ENCODE peak calls at places on chromosome 1, in four cellular contexts. S is tibial nerve, Q is suprapubic skin, Y is K562. T is an unnamed sample.

GRCh38 chr1:111769517-111770146 is 13.9 kb downstream of the DDX20 start:
- DNase-seq in S (no peak), Y (peak), Q (no peak), T (no peak)

GRCh38 chr1:94725566-94725965 is 94.6 kb upstream of the SLC44A3 start:
- DNase-seq in Y (no peak), Q (no peak), S (no peak), T (no peak)

GRCh38 chr1:156124557-156125483 is 10.3 kb downstream of the LMNA start:
- DNase-seq in Y (no peak), S (no peak), Q (no peak), T (no peak)

GRCh38 chr1:183318433-183318832 is 99.7 kb downstream of the NMNAT2 start:
- DNase-seq in Y (no peak), Q (peak), S (peak), T (peak)

GRCh38 chr1:87933171-87933570 is 604.5 kb downstream of the LMO4 start:
- DNase-seq in Y (no peak), S (no peak), Q (no peak), T (no peak)

GRCh38 chr1:64515427-64515826 is 45.5 kb downstream of the CACHD1 start:
- DNase-seq in Q (no peak), S (peak), Y (no peak), T (peak)

GRCh38 chr1:171251042-171251740 is 2.9 kb downstream of the FMO1 start:
- DNase-seq in S (no peak), Y (no peak), Q (no peak), T (peak)

GRCh38 chr1:104989012-104989411 is 1239.3 kb downstream of the AMY1C start:
- DNase-seq in Q (no peak), Y (no peak), S (no peak), T (no peak)

GRCh38 chr1:24910751-24911650 is 19.1 kb downstream of the RUNX3 start:
- DNase-seq in S (no peak), Y (no peak), Q (no peak), T (peak)

GRCh38 chr1:192943108-192943507 is 116.1 kb downstream of the UCHL5 start:
- DNase-seq in S (no peak), Q (no peak), Y (no peak), T (no peak)
- H3K27ac ChIP-seq in S (no peak), Q (no peak), Y (no peak), T (no peak)

DNA sequence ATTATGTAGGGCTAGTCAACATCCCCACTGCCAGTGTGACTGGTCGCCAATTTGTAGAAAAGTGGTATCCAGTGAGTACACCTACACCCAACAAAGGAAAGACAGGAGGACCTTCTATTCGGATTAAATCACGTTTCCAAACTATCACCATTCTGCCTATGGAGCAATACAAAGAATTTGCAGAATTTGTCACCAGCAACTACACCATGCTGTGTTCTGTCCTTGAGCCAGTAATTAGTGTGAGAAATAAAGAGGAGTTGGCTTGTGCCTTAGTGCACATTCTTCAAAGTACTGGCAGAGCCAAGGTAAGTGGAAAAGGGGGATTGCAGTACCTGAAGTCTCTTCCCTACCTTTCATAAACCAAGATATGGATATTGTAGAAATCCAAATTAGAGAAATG is 53.8 kb downstream of the CLEC20A start:
- DNase-seq in Y (no peak), Q (no peak), S (no peak), T (no peak)
- TF ChIP-seq EP300 in Y (no peak), Q (no peak), S (no peak), T (no peak)

DNA sequence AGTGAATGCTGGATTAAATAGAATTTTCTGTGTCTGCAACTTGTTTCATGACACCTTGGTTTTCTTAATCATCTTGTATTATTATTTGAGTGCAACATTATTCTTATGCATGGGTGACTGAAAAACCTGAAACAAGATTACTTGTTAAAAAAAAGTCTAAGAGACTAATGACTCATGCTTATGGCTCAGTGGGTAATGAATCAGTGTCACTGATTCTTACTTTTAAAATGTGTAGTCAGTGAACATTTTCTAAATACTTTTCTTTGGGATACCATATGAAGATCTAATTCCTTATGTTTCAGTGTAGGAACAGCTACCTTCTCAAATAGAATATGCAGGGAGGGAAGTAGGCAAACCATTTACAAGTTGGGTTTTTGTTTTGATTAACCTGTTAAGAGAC is 65.5 kb downstream of the PRKAA2 start:
- DNase-seq in Y (no peak), Q (no peak), S (no peak), T (no peak)
- H3K27ac ChIP-seq in Y (no peak), Q (no peak), S (no peak), T (no peak)

GRCh38 chr1:57848406-57848805 is 424.5 kb upstream of the DAB1 start:
- DNase-seq in Q (no peak), Y (no peak), S (no peak), T (no peak)

GRCh38 chr1:57845041-57845440 is 421.2 kb upstream of the DAB1 start:
- DNase-seq in Y (no peak), S (no peak), Q (no peak), T (no peak)

GRCh38 chr1:57839488-57839887 is 415.6 kb upstream of the DAB1 start:
- DNase-seq in Y (no peak), S (no peak), Q (no peak), T (no peak)

GRCh38 chr1:57844382-57844980 is 420.6 kb upstream of the DAB1 start:
- DNase-seq in Q (no peak), Y (no peak), S (no peak), T (no peak)

DNA sequence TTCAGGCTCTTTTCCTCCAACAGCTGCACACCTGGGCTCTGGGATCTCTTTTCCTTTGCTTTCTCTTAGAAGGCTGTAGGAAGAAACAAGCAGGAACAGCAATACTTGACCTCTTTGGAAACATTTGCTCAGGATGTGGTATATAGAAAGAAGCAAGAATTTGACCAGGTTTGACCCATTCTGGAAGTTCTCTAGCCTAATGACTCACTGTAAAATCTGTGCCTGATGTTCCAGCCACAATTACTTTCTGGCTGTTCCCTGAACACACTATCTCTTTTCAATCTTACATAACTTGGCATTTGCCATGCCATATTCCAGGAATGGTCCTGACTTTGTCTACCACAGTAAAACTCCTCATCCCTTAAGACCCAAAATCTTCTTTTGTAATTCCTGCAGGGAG is 419.9 kb upstream of the DAB1 start:
- DNase-seq in Y (no peak), Q (no peak), S (no peak), T (no peak)
- TF ChIP-seq EP300 in Y (no peak), Q (no peak), S (no peak), T (no peak)

DNA sequence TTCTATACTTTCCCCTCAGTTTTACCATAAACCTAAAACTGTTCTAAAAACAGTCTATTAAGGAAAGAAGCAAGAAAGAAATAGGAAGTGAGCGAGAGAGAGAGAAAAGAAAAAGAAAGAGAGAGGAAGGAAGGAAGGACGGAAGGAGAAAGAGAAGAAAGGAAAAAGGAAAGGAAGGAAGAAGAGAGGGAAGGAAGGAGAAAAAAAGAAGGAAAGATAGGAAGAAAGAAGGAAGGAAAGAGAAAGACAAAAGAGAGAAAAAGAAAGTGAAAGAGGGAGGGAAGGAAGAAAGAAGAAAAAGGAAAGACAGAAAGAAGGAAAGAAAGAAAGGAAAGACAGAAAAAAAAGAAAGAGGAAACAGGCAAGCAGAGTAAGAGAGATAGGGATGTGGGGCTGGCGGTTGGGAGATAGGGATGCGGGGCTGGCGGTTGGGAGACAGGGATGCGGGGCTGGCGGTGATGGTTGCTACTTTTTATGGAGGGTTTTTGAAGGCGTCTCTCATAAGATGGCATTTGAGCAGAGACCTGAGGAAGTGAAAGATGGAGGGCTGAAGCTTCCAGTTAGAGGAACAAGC is 70.4 kb upstream of the IRF2BP2 start:
- DNase-seq in Q (no peak), S (no peak), Y (no peak), T (no peak)
- H3K27ac ChIP-seq in Q (no peak), S (no peak), Y (no peak), T (no peak)

GRCh38 chr1:198679535-198680173 is 40.8 kb downstream of the PTPRC start:
- DNase-seq in Q (peak), Y (no peak), S (no peak), T (no peak)

GRCh38 chr1:198681247-198681646 is 42.4 kb downstream of the PTPRC start:
- DNase-seq in Q (no peak), S (no peak), Y (no peak), T (no peak)

GRCh38 chr1:198680174-198680871 is 41.5 kb downstream of the PTPRC start:
- DNase-seq in Q (peak), Y (no peak), S (no peak), T (no peak)

GRCh38 chr1:198683449-198683848 is 44.6 kb downstream of the PTPRC start:
- DNase-seq in Y (no peak), Q (no peak), S (no peak), T (no peak)

DNA sequence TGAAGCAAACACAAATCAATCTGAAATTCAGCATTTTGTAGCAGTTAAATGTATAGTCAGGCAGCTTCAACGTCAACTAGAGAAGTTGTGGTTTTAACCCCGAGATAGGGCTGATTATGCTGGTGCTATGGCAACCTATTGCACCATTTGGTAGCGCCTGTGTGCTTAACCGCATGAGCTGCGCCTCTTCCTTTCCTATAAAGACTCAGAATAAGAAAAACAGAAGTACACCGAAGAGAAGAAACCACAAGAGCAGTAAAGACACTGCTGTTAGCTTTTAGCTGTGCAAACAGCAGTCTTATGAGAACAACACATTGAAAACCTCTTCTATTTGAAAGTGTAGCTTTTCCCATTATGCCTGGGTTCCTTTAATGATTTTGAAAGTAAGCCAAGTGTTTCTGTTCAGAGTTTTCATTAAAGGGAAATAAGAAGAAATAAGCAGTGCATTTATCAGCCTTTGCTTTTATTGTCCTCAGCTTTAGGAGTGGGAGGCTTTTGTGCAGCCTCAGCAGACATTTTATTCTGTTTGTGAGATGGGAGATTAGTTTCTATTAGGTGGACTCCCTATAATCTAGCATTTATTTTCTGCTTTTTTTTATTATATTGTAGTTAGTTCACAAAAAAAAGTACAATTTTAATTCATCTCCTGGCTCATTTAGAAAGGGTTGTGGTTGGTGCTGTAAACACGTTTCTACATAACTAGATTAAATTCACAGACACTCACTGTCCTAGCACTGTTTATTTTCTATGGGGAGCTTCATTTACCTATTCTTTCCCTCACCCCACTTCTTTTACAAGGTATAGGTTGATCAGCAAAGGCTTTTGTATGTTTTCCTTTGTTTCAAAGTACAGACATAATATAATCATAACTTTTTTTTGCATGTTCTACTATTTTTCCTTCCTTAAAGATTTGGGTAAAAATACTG is 43.3 kb downstream of the PTPRC start:
- DNase-seq in Y (no peak), S (no peak), Q (peak), T (peak)
- TF ChIP-seq EP300 in Y (peak), S (no peak), Q (no peak), T (no peak)

DNA sequence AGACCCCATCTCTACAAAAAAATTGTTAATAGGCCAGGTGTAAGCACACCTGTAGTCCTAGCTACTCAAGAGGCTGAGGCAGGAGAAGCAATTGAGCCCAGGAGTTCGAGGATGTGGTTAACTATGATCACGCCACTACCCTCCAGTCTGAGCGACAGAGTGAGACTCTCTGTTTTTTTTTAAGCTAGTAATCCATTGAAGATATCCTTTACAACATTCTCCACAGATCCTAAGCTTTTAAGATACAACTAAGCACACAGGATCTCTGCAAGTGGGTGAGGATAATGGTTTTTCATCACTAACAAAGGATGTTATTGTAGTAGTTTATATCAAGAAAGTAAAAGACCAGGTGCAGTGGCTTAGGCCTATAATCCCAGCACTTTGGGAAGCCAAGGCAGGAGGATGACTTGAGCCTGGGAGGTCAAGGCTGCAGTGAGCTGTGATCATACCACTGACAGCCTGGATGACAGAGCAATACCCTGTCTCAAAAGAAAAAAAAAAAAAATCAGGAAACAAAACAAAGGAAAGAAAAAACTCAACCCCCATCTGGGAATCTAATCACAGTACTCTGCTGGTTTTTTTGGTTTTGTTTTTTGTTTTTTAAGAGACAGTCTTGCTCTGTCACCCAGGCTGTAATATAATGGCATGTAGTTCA is 166.1 kb downstream of the RERE start:
- DNase-seq in Q (no peak), Y (no peak), S (no peak), T (no peak)
- H3K27ac ChIP-seq in Q (no peak), Y (no peak), S (no peak), T (no peak)